ENCODE peak calls at places on chromosomes 3 and 15, in six cellular contexts. C is heart right ventricle, K is HCT116, J is psoas muscle, V is tibial artery, B is GM23248. A is an unnamed sample. For H3K36me3, the result is how much of the 10 kb centered on the place peaks cover.

GRCh38 chr15:50131617-50132016 is 12.6 kb upstream of the ATP8B4 start:
- DNase-seq in C (no peak), K (no peak), J (no peak), V (no peak), B (no peak), A (no peak)

GRCh38 chr15:64532921-64533320 is 72.5 kb downstream of the ZNF609 start:
- DNase-seq in C (no peak), K (no peak), J (no peak), V (no peak), B (no peak), A (no peak)

GRCh38 chr3:196135693-196136639 is 54.1 kb upstream of the TFRC start:
- DNase-seq in C (no peak), K (no peak), J (no peak), V (no peak), B (no peak), A (no peak)

GRCh38 chr3:145395421-145395820 is 765.6 kb downstream of the PLOD2 start:
- DNase-seq in C (no peak), K (no peak), J (no peak), V (no peak), B (no peak), A (no peak)

GRCh38 chr3:188734395-188734794 is 437.4 kb upstream of the TPRG1 start:
- DNase-seq in C (no peak), K (no peak), J (no peak), V (no peak), B (no peak), A (no peak)

GRCh38 chr3:81437683-81438082 is 323.8 kb downstream of the GBE1 start:
- DNase-seq in C (no peak), K (no peak), J (no peak), V (no peak), B (no peak), A (no peak)

GRCh38 chr3:43932921-43933320 is 242.2 kb downstream of the ABHD5 start:
- DNase-seq in C (no peak), K (no peak), J (no peak), V (no peak), B (peak), A (no peak)

GRCh38 chr15:39213385-39213840 is 367.5 kb upstream of the THBS1 start:
- DNase-seq in C (peak), K (peak), J (no peak), V (no peak), B (peak), A (peak)

GRCh38 chr3:52053307-52054304 is 2.8 kb downstream of the DUSP7 start:
- DNase-seq in C (no peak), K (no peak), J (no peak), V (peak), B (peak), A (no peak)

GRCh38 chr15:44066211-44066827 is 128.8 kb downstream of the FRMD5 start:
- DNase-seq in C (no peak), K (peak), J (no peak), V (no peak), B (peak), A (no peak)

GRCh38 chr3:19931180-19931692 is 2.8 kb downstream of the EFHB start:
- DNase-seq in C (no peak), K (no peak), J (no peak), V (no peak), B (no peak), A (no peak)

GRCh38 chr15:28948036-28948435 is 62.3 kb downstream of the APBA2 start:
- DNase-seq in C (no peak), K (no peak), J (no peak), V (peak), B (no peak), A (no peak)

GRCh38 chr3:132317229-132317948 is at the start of gene ACP3:
- DNase-seq in C (peak), K (peak), J (peak), V (peak), B (peak), A (peak)

GRCh38 chr3:168544097-168544957 is 448.6 kb upstream of the GOLIM4 start:
- DNase-seq in C (no peak), K (peak), J (no peak), V (no peak), B (peak), A (no peak)

GRCh38 chr3:150917941-150918340 is 12.7 kb upstream of the MINDY4B start:
- DNase-seq in C (no peak), K (no peak), J (no peak), V (no peak), B (no peak), A (no peak)

GRCh38 chr3:188659444-188660100 is 505.6 kb downstream of the LPP start:
- DNase-seq in C (no peak), K (no peak), J (no peak), V (no peak), B (no peak), A (no peak)

GRCh38 chr3:127256138-127256537 is 31.7 kb downstream of the PRR20G start:
- DNase-seq in C (no peak), K (no peak), J (no peak), V (no peak), B (no peak), A (no peak)

GRCh38 chr3:139389552-139390368 is at the start of gene COPB2:
- DNase-seq in C (peak), K (peak), J (peak), V (peak), B (peak), A (peak)

GRCh38 chr15:39199076-39199475 is 381.8 kb upstream of the THBS1 start:
- DNase-seq in C (peak), K (no peak), J (no peak), V (no peak), B (no peak), A (peak)

GRCh38 chr15:49926731-49927130 is 192.3 kb downstream of the ATP8B4 start:
- DNase-seq in C (no peak), K (no peak), J (no peak), V (no peak), B (no peak), A (no peak)

GRCh38 chr3:54123538-54124196 is 1.3 kb downstream of the CACNA2D3 start:
- DNase-seq in C (no peak), K (no peak), J (no peak), V (no peak), B (no peak), A (no peak)

GRCh38 chr3:81910244-81910852 is 148.9 kb upstream of the GBE1 start:
- DNase-seq in C (no peak), K (peak), J (no peak), V (no peak), B (peak), A (no peak)

GRCh38 chr3:42662813-42663535 is 9.5 kb downstream of the ZBTB47 start:
- DNase-seq in C (no peak), K (no peak), J (no peak), V (no peak), B (no peak), A (no peak)

GRCh38 chr3:42369304-42369703 is 41.1 kb downstream of the LYZL4 start:
- DNase-seq in C (peak), K (no peak), J (no peak), V (no peak), B (peak), A (no peak)

GRCh38 chr15:95503107-95503506 is 827.4 kb upstream of the NR2F2 start:
- DNase-seq in C (no peak), K (no peak), J (no peak), V (no peak), B (no peak), A (no peak)

GRCh38 chr3:65945480-65945879 is 93.2 kb downstream of the MAGI1 start:
- DNase-seq in C (no peak), K (no peak), J (no peak), V (no peak), B (peak), A (no peak)

GRCh38 chr15:84747423-84748273 is 744 bp upstream of the ZNF592 start:
- DNase-seq in C (peak), K (no peak), J (peak), V (peak), B (peak), A (peak)

GRCh38 chr3:115704661-115705338 is 81.5 kb downstream of the GAP43 start:
- DNase-seq in C (no peak), K (no peak), J (no peak), V (no peak), B (peak), A (no peak)

GRCh38 chr3:104764499-104764898 is 602.2 kb upstream of the ALCAM start:
- DNase-seq in C (no peak), K (no peak), J (no peak), V (no peak), B (no peak), A (no peak)

GRCh38 chr3:27125821-27126501 is 243.2 kb downstream of the NEK10 start:
- DNase-seq in C (no peak), K (no peak), J (no peak), V (no peak), B (no peak), A (no peak)

GRCh38 chr15:33789141-33789540 is 179.2 kb upstream of the CHRM5 start:
- DNase-seq in C (no peak), K (no peak), J (no peak), V (no peak), B (peak), A (no peak)

GRCh38 chr3:102332934-102333333 is 101.9 kb upstream of the ZPLD1 start:
- DNase-seq in C (no peak), K (no peak), J (no peak), V (no peak), B (no peak), A (no peak)

GRCh38 chr15:85607842-85608241 is 186.9 kb downstream of the KLHL25 start:
- DNase-seq in C (no peak), K (peak), J (no peak), V (no peak), B (peak), A (no peak)

GRCh38 chr3:26340001-26340400 is 282.6 kb upstream of the LRRC3B start:
- DNase-seq in C (no peak), K (no peak), J (no peak), V (no peak), B (no peak), A (no peak)

GRCh38 chr3:193023218-193023617 is 105.6 kb upstream of the MB21D2 start:
- DNase-seq in C (no peak), K (no peak), J (no peak), V (no peak), B (no peak), A (no peak)

GRCh38 chr3:157572559-157573270 is 69.5 kb upstream of the VEPH1 start:
- DNase-seq in C (no peak), K (peak), J (no peak), V (no peak), B (peak), A (no peak)

GRCh38 chr3:52140792-52141191 is 13.4 kb downstream of the POC1A start:
- DNase-seq in C (no peak), K (no peak), J (no peak), V (no peak), B (no peak), A (no peak)

GRCh38 chr15:78101423-78102105 is 9.2 kb downstream of the SH2D7 start:
- DNase-seq in C (no peak), K (no peak), J (no peak), V (no peak), B (no peak), A (no peak)

GRCh38 chr15:78098131-78098755 is 5.9 kb downstream of the SH2D7 start:
- DNase-seq in C (no peak), K (no peak), J (no peak), V (peak), B (no peak), A (no peak)

GRCh38 chr15:78102211-78102610 is 9.8 kb downstream of the SH2D7 start:
- DNase-seq in C (no peak), K (no peak), J (no peak), V (no peak), B (no peak), A (no peak)

GRCh38 chr15:78102741-78103140 is 10.4 kb downstream of the SH2D7 start:
- DNase-seq in C (no peak), K (no peak), J (no peak), V (no peak), B (no peak), A (no peak)

DNA sequence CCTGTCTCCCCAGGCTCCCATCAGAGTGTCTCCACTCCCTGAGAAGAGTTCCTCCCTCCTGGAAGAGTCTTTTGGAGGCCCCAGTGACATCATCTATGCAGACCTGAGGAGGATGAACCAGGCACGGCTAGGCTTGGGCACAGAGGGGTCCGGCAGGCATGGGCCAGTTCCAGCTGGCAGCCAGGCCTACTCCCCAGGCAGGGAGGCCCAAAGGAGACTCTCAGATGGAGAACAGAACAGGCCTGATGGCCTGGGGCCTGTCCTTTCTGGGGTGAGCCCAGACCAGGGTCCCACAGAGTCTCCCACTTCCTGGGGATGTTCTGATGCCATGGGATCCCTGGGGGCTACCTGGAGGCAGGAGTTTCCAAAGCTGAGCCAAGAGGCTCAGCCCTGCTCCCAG is 8.5 kb downstream of the SH2D7 start:
- DNase-seq in C (no peak), K (no peak), J (no peak), V (peak), B (no peak), A (no peak)
- H3K27ac ChIP-seq in C (no peak), K (no peak), J (no peak), V (no peak), B (no peak), A (no peak)

GRCh38 chr15:72229947-72230196 is 1.1 kb downstream of the PKM start:
- DNase-seq in C (no peak), K (no peak), J (no peak), V (no peak), B (no peak), A (no peak)
- H3K4me3 ChIP-seq in C (peak), K (peak), J (peak), V (peak), B (peak), A (peak)

GRCh38 chr3:46968783-46969428 is 7.6 kb downstream of the CCDC12 start:
- DNase-seq in C (no peak), K (no peak), J (no peak), V (peak), B (no peak), A (no peak)
- H3K36me3 ChIP-seq in C (under half), K (under half), J (under half), V (under half), B (under half), A (under half)

DNA sequence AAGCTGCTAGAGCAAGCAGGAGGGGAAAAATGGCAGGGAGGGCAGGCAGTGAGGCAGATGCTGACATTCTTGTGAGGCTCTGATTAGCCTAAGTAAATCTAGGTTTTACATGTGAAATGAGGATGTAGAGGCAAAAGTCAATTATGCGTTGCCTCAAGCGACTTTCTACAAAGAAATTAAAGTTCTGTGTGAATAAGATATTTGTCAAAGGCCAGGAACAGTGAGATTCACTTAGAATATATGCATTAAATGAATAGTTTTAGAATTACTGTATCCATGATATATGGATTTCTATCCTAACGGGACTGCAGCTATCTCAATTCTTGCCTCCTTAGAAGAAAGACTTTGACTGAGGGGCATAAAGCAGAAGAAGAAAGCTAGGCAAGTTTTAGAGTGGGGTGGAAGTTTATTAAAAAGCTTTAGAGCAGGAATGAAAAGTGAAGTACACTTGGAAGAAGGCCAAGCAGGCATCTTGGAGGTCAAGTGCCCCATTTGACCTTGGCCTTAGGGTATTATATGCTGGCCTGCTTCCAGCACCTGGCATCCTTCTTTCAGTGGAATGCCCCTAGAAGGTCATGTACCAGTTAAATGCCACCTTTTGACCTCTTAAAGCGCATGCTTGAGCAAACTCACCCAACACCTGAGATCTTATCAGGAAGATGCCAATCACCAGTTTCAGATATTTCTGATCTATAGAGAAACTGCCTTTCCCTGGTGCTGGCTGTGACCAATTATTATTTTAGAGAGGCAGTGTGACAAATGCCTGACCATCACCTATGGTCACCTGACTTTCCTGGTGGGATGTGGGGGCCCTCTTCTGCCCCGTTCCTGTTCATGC is 38.2 kb downstream of the OSTN start:
- DNase-seq in C (no peak), K (no peak), J (no peak), V (no peak), B (no peak), A (no peak)
- H3K27ac ChIP-seq in C (no peak), K (no peak), J (no peak), V (no peak), B (peak), A (no peak)

GRCh38 chr15:41511331-41512077 is 2.1 kb downstream of the LTK start:
- DNase-seq in C (no peak), K (no peak), J (no peak), V (no peak), B (no peak), A (no peak)

GRCh38 chr15:41513282-41514227 is at the start of gene LTK:
- DNase-seq in C (no peak), K (peak), J (no peak), V (no peak), B (peak), A (no peak)

GRCh38 chr15:41512078-41512394 is 1.6 kb downstream of the LTK start:
- DNase-seq in C (no peak), K (no peak), J (no peak), V (no peak), B (no peak), A (no peak)

GRCh38 chr15:41510728-41511127 is 2.9 kb downstream of the LTK start:
- DNase-seq in C (no peak), K (no peak), J (no peak), V (no peak), B (no peak), A (no peak)

GRCh38 chr15:41512512-41513281 is 930 bp downstream of the LTK start:
- DNase-seq in C (peak), K (no peak), J (no peak), V (no peak), B (peak), A (no peak)
- H3K4me3 ChIP-seq in C (peak), K (peak), J (peak), V (peak), B (peak), A (peak)

GRCh38 chr15:90207252-90207651 is 6.1 kb downstream of the SEMA4B start:
- DNase-seq in C (no peak), K (no peak), J (no peak), V (no peak), B (no peak), A (no peak)

GRCh38 chr15:90203473-90203872 is 2.3 kb downstream of the SEMA4B start:
- DNase-seq in C (no peak), K (no peak), J (no peak), V (no peak), B (no peak), A (no peak)

GRCh38 chr15:90205886-90206285 is 4.8 kb downstream of the SEMA4B start:
- DNase-seq in C (no peak), K (no peak), J (no peak), V (no peak), B (no peak), A (no peak)

GRCh38 chr15:90203922-90204321 is 2.8 kb downstream of the SEMA4B start:
- DNase-seq in C (no peak), K (no peak), J (no peak), V (peak), B (no peak), A (no peak)

GRCh38 chr15:90205050-90205848 is 4.1 kb downstream of the SEMA4B start:
- DNase-seq in C (no peak), K (no peak), J (no peak), V (no peak), B (no peak), A (no peak)
- H3K36me3 ChIP-seq in C (under half), K (under half), J (under half), V (under half), B (under half), A (under half)

DNA sequence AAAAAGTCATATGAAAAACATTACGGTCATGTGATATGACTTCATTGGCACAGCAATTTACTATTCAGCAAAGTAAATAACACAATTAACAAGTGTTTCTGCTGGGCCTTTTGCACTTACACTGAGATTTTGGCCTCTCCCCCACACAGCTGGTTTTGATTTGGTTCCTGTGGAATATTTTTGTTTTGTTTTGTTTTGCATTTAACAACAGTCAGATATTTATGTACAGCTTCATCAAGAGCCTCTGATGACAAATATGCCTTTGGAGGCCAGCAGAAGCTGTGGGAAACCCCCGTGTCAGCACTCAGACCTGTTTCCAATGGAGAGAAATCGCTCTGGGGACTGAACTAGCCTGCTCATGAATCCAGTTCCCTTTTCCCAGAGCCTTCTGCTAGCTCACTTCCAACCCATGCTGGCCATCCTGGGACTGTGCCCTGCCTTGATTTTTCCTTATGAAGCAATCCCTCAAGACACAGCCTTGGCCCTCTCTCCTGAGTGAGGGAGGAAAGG is 161.9 kb downstream of the ATG7 start:
- DNase-seq in C (peak), K (no peak), J (peak), V (peak), B (peak), A (peak)
- H3K27ac ChIP-seq in C (peak), K (no peak), J (peak), V (peak), B (peak), A (peak)

A was measured in left ventricle myocardium inferior.